ENCODE peak calls at places on chromosome 19, in eight cellular contexts. N is left cardiac atrium, Q is ovary, J is adrenal gland, A is hepatic stellate cell, X is NCI-H82, S is thoracic aorta, H is cardiac fibroblast. F is an unnamed sample.
A peak's percentile ranks its signal among the peaks of the same experiment; 100 is the strongest.

GRCh38 chr19:2491130-2491801 is 15.3 kb downstream of the GADD45B start:
- DNase-seq in J (peak; percentile 65), X (no peak), Q (no peak), H (peak; percentile 97), S (no peak), N (no peak), A (peak; percentile 78), F (no peak)

GRCh38 chr19:33704271-33704670 is 82.5 kb downstream of the CHST8 start:
- DNase-seq in X (no peak), Q (no peak), J (no peak), A (no peak), H (no peak), N (peak; percentile 4), S (no peak), F (no peak)

GRCh38 chr19:55467236-55468053 is 2.9 kb upstream of the C19orf85 start:
- DNase-seq in S (no peak), Q (peak; percentile 81), A (peak; percentile 87), X (peak; percentile 37), J (no peak), N (peak; percentile 79), H (peak; percentile 84), F (peak; percentile 88)

GRCh38 chr19:12984143-12984627 is 11.1 kb upstream of the NFIX start:
- DNase-seq in Q (no peak), J (no peak), N (no peak), A (no peak), S (no peak), X (no peak), H (peak; percentile 29), F (no peak)

GRCh38 chr19:18428837-18429674 is 8.9 kb downstream of the ISYNA1 start:
- DNase-seq in H (peak; percentile 81), Q (peak; percentile 92), S (no peak), J (peak; percentile 82), A (peak; percentile 94), N (peak; percentile 90), X (peak; percentile 98), F (peak; percentile 85)

GRCh38 chr19:8571006-8571411 is 6.2 kb downstream of the MYO1F start:
- DNase-seq in S (no peak), X (no peak), Q (no peak), N (peak; percentile 51), H (peak; percentile 72), A (peak; percentile 83), J (peak; percentile 39), F (no peak)

GRCh38 chr19:4066176-4066606 is 508 bp downstream of the ZBTB7A start:
- DNase-seq in A (no peak), H (no peak), S (no peak), N (no peak), Q (peak; percentile 85), X (no peak), J (no peak), F (peak; percentile 79)

GRCh38 chr19:2552859-2553258 is 76.9 kb downstream of the GADD45B start:
- DNase-seq in H (peak; percentile 27), S (no peak), A (no peak), X (no peak), J (no peak), Q (no peak), N (no peak), F (no peak)

GRCh38 chr19:14395710-14396338 is 14.6 kb downstream of the ADGRE5 start:
- DNase-seq in H (no peak), S (no peak), Q (no peak), N (no peak), J (no peak), A (no peak), X (no peak), F (no peak)

GRCh38 chr19:11296264-11296663 is 304 bp downstream of the TSPAN16 start:
- DNase-seq in N (peak; percentile 39), S (no peak), X (no peak), Q (no peak), H (peak; percentile 24), J (no peak), A (no peak), F (peak; percentile 49)

GRCh38 chr19:41376998-41377365 is 649 bp downstream of the TMEM91 start:
- DNase-seq in H (no peak), X (no peak), S (no peak), A (no peak), Q (no peak), J (no peak), N (no peak), F (no peak)

GRCh38 chr19:55088543-55089265 is 13.0 kb downstream of the EPS8L1 start:
- DNase-seq in Q (peak; percentile 79), H (peak; percentile 71), N (peak; percentile 83), X (peak; percentile 91), S (peak; percentile 37), J (peak; percentile 71), A (peak; percentile 81), F (peak; percentile 66)

GRCh38 chr19:37963190-37963947 is 56.4 kb downstream of the SIPA1L3 start:
- DNase-seq in Q (no peak), J (no peak), N (no peak), A (no peak), H (peak; percentile 35), S (no peak), X (peak; percentile 58), F (no peak)

GRCh38 chr19:35099155-35099896 is 16.3 kb upstream of the FXYD3 start:
- DNase-seq in N (no peak), J (no peak), S (no peak), X (no peak), A (no peak), H (no peak), Q (no peak), F (no peak)

GRCh38 chr19:51688665-51689571 is 4.2 kb upstream of the SPACA6 start:
- DNase-seq in H (peak; percentile 97), J (peak; percentile 97), A (peak; percentile 88), Q (peak; percentile 97), N (peak; percentile 93), S (peak; percentile 74), X (peak; percentile 71), F (peak; percentile 96)